ENCODE peak calls at places on chromosomes 6 and 20, in four cellular contexts. X, P, Q and U are unnamed samples.
A peak's percentile ranks its signal among the peaks of the same experiment; 100 is the strongest.

GRCh38 chr6:13152804-13153203 is 175.5 kb downstream of the TBC1D7 start:
- DNase-seq in Q (no peak), P (no peak), X (no peak), U (no peak)

GRCh38 chr6:48733581-48733980 is 622.6 kb upstream of the PTCHD4 start:
- DNase-seq in Q (no peak), X (no peak), P (no peak), U (no peak)

GRCh38 chr6:30743099-30744053 is 889 bp upstream of the FLOT1 start:
- DNase-seq in P (no peak), X (no peak), Q (peak; percentile 13), U (no peak)

GRCh38 chr6:31882344-31882743 is 3.5 kb upstream of the SLC44A4 start:
- DNase-seq in Q (no peak), P (no peak), X (no peak), U (no peak)

GRCh38 chr6:75830959-75831885 is 82.2 kb downstream of the MYO6 start:
- DNase-seq in Q (no peak), X (no peak), P (no peak), U (no peak)

GRCh38 chr6:36686668-36687513 is 8.4 kb downstream of the CDKN1A start:
- DNase-seq in X (no peak), P (no peak), Q (no peak), U (no peak)

GRCh38 chr20:3839328-3839727 is 7.3 kb upstream of the MAVS start:
- DNase-seq in X (no peak), P (no peak), Q (no peak), U (no peak)

GRCh38 chr6:31441368-31442267 is 38.2 kb downstream of the MICA start:
- DNase-seq in P (peak; percentile 52), Q (peak; percentile 79), X (no peak), U (peak; percentile 75)

GRCh38 chr6:167093922-167094432 is 28.9 kb upstream of the CCR6 start:
- DNase-seq in Q (peak; percentile 33), P (no peak), X (no peak), U (peak; percentile 73)

GRCh38 chr6:91185072-91185471 is 598.2 kb upstream of the MAP3K7 start:
- DNase-seq in X (no peak), Q (no peak), P (no peak), U (no peak)

GRCh38 chr6:122145741-122146240 is 253.7 kb upstream of the HSF2 start:
- DNase-seq in P (no peak), X (no peak), Q (no peak), U (no peak)

GRCh38 chr6:32954212-32954745 is 1.4 kb upstream of the HLA-DMA start:
- DNase-seq in P (no peak), X (no peak), Q (no peak), U (no peak)

GRCh38 chr6:168381726-168382458 is 59.1 kb upstream of the SMOC2 start:
- DNase-seq in X (no peak), Q (no peak), P (no peak), U (no peak)

GRCh38 chr20:50586531-50587232 is 76.5 kb downstream of the PTPN1 start:
- DNase-seq in X (no peak), Q (no peak), P (no peak), U (no peak)

GRCh38 chr20:62487-62886 is 25.0 kb upstream of the DEFB125 start:
- DNase-seq in Q (no peak), X (no peak), P (no peak), U (no peak)

GRCh38 chr6:63275953-63276352 is 43.8 kb downstream of the LGSN start:
- DNase-seq in Q (no peak), X (no peak), P (no peak), U (no peak)

GRCh38 chr6:132937466-132937906 is 123.1 kb downstream of the RPS12 start:
- DNase-seq in X (peak; percentile 4), P (peak; percentile 32), Q (no peak), U (no peak)

GRCh38 chr20:45727044-45727443 is 4.9 kb downstream of the SPINT4 start:
- DNase-seq in Q (no peak), X (no peak), P (no peak), U (no peak)

GRCh38 chr6:28643017-28643740 is 117.5 kb downstream of the GPX5 start:
- DNase-seq in X (peak; percentile 56), Q (no peak), P (peak; percentile 74), U (no peak)

GRCh38 chr20:53291548-53291947 is 302.1 kb downstream of the ZNF217 start:
- DNase-seq in P (peak; percentile 5), X (no peak), Q (no peak), U (no peak)